ENCODE peak calls at places on chromosomes 7 and 10, in ten cellular contexts. S is fibroblast of lung, U is HCT116, O is GM23248, H is astrocyte, K is colonic mucosa, M is NT2/D1, R is IMR-90, D is neural progenitor cell, P is PC-3. I is an unnamed sample.

GRCh38 chr7:105224884-105225651 is 163.7 kb downstream of the SRPK2 start:
- DNase-seq in D (no peak), S (peak; percentile 95), O (peak; percentile 95), P (peak; percentile 86), M (no peak), K (no peak), H (peak; percentile 93), R (peak; percentile 95), U (peak; percentile 70), I (peak; percentile 73)

GRCh38 chr7:77266162-77266807 is 66.7 kb upstream of the FGL2 start:
- DNase-seq in M (no peak), U (no peak), K (no peak), S (peak; percentile 49), D (no peak), R (peak; percentile 47), O (no peak), H (no peak), P (peak; percentile 15), I (no peak)

GRCh38 chr7:49894543-49894942 is 121.1 kb downstream of the VWC2 start:
- DNase-seq in H (no peak), U (no peak), S (no peak), D (no peak), O (no peak), P (no peak), M (no peak), R (no peak), K (no peak), I (no peak)

GRCh38 chr10:21336476-21337170 is 188.9 kb downstream of the SKIDA1 start:
- DNase-seq in U (peak; percentile 84), D (peak; percentile 34), M (peak; percentile 78), S (peak; percentile 97), R (peak; percentile 97), H (peak; percentile 96), O (peak; percentile 95), P (peak; percentile 94), K (no peak), I (peak; percentile 87)

GRCh38 chr7:116591202-116592040 is 66.6 kb downstream of the CAV1 start:
- DNase-seq in P (peak; percentile 74), O (peak; percentile 59), K (no peak), H (no peak), M (no peak), R (peak; percentile 52), D (no peak), S (no peak), U (peak; percentile 45), I (peak; percentile 77)

GRCh38 chr7:85095357-85095756 is 91.5 kb downstream of the SEMA3D start:
- DNase-seq in O (no peak), K (no peak), M (no peak), R (no peak), S (no peak), U (no peak), D (no peak), P (no peak), H (no peak), I (no peak)

GRCh38 chr10:123348721-123349120 is 194.5 kb downstream of the BUB3 start:
- DNase-seq in K (no peak), R (no peak), P (no peak), M (no peak), S (no peak), D (no peak), U (no peak), H (no peak), O (no peak), I (no peak)

GRCh38 chr7:108529341-108529740 is 3.4 kb upstream of the PNPLA8 start:
- DNase-seq in O (no peak), K (no peak), M (no peak), P (peak; percentile 29), D (peak; percentile 43), H (no peak), U (no peak), S (no peak), R (no peak), I (no peak)

GRCh38 chr7:87420173-87420572 is 55.3 kb downstream of the ABCB4 start:
- DNase-seq in K (no peak), U (no peak), S (no peak), O (no peak), R (no peak), D (no peak), H (no peak), M (no peak), P (no peak), I (no peak)

GRCh38 chr10:86365346-86366032 is 1.1 kb downstream of the GRID1 start:
- DNase-seq in M (no peak), O (no peak), P (no peak), U (no peak), S (no peak), D (peak; percentile 20), R (no peak), H (no peak), K (no peak), I (peak; percentile 10)

GRCh38 chr10:86368046-86368445 is 1.5 kb upstream of the GRID1 start:
- DNase-seq in K (no peak), O (no peak), R (no peak), H (no peak), S (no peak), U (no peak), D (no peak), M (no peak), P (no peak), I (no peak)

GRCh38 chr10:86366033-86366901 is at the start of gene GRID1:
- DNase-seq in S (peak; percentile 17), O (peak; percentile 35), P (no peak), H (no peak), D (peak; percentile 83), U (no peak), M (no peak), K (no peak), R (no peak), I (peak; percentile 69)

GRCh38 chr10:86367339-86367951 is 850 bp upstream of the GRID1 start:
- DNase-seq in P (no peak), S (peak; percentile 9), K (no peak), H (no peak), U (no peak), M (no peak), O (peak; percentile 39), R (no peak), D (peak; percentile 59), I (peak; percentile 49)

GRCh38 chr10:86366902-86367338 is 325 bp upstream of the GRID1 start:
- DNase-seq in K (no peak), O (peak; percentile 18), R (no peak), M (no peak), D (no peak), H (no peak), P (no peak), U (no peak), S (no peak), I (no peak)
- H3K4me3 ChIP-seq in K (peak overlapping the region; percentile 29), O (peak overlapping the region; percentile 48), R (peak overlapping the region; percentile 23), M (peak overlapping the region; percentile 34), D (peak overlapping the region; percentile 55), H (peak overlapping the region; percentile 10), P (no peak overlapping the region), U (peak overlapping the region; percentile 20), S (no peak overlapping the region), I (no peak overlapping the region)

DNA sequence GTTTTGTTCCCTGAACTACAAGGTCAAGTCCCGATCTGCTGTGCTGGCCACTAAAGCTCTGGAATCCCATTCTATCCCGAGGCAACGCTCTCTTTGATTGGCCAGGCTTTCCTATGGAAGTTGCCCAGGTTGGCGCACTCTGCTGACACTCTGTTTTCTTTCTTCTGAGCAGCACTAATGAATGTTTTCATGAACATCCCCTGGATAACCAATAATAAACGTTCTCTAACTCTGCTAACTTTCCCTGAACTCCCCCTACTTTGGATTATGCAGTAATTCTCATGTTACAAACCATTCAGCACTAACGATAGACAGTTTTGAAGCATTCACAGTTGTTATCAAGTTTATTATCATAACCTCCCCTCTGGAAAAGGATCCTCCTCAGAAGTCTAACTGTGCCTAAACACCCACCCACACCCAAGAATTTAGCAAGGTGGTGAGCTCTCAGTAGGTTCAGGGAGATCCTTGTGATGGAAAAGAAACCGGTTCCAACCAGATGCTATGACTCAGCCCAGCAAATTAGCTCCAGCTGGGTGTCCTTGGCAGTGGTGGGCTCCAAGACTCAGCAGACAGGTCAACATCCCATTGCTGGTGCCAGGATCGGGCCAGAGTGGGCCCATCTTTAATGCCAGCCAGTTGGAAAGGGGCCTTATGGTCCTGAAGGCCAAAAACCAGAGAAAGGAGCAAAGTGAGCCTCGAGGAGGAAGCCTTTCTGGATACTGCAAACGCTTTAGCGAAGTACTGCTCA is 68.4 kb downstream of the CREB3L2 start:
- DNase-seq in R (peak; percentile 83), U (no peak), H (peak; percentile 82), O (peak; percentile 76), P (no peak), K (no peak), D (no peak), S (peak; percentile 84), M (no peak), I (peak; percentile 77)
- H3K9ac ChIP-seq in R (no peak overlapping the region), U (no peak overlapping the region), H (peak overlapping the region; percentile 54), O (peak overlapping the region; percentile 65), P (no peak overlapping the region), K (no peak overlapping the region), D (no peak overlapping the region), S (no peak overlapping the region), M (no peak overlapping the region), I (no peak overlapping the region)

DNA sequence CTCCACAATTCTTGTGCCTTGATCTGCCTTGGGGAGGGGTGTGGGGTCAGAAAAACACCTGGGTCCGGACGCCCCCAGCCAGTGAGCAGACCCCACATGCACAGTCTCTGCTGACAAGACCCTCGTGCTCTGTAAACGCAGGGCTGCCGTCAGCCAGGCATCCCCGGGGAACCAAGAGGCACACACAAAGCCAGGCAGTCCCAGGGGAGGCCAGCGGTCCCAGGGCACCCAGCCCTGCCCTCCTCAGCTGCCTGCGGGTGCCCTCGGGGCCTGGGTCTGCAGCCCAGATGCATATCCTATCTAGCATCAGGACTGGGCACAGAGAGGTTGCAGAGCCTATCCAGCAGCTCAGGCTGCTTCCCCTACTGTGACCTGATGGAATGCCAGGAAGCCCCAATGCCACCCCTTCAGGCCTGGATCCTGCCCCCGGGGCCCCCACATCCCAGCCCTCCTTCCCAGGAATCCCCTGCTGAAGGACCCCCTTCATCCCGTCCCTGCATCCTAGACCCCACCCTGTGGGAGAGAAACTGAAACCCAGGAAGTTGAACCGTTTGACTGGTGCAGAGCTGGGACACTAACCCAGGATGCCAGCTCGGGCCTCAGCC is 92.4 kb downstream of the MICALL2 start:
- DNase-seq in H (no peak), S (no peak), O (no peak), P (no peak), D (no peak), M (no peak), R (no peak), K (no peak), U (no peak), I (no peak)
- H3K4me3 ChIP-seq in H (no peak overlapping the region), S (no peak overlapping the region), O (no peak overlapping the region), P (no peak overlapping the region), D (no peak overlapping the region), M (no peak overlapping the region), R (no peak overlapping the region), K (no peak overlapping the region), U (no peak overlapping the region), I (no peak overlapping the region)

DNA sequence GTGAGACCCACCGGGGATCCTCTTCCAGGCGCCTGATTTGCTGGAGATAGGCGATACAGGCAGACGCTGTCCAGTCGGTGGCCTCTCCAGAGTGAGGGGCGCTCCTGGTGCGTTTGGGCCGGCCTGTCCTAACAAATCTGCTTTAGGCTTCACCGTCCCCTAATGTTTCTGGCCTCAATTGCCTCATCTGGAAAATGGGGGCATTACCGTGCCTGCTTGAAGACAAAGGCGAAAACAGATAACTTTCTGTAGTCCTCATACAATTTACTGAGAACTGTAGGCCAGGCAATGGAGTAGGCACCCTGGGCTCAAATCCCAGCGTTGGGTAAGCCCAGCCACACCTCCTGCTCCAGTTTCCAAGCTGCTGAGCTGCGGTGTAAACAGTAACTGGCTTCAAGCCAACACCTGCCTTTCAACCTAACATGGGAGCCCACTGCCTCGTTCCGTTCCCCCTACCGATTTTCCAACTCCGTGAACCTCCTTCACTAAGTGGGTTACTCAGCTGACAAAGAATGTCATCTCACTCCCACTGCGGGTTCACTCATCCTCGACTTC is 579 bp upstream of the ZFAND4 start:
- DNase-seq in O (peak; percentile 16), P (no peak), S (no peak), H (peak; percentile 4), D (no peak), R (no peak), U (no peak), M (no peak), K (peak; percentile 29), I (peak; percentile 10)
- H3K9ac ChIP-seq in O (peak overlapping the region; percentile 83), P (peak overlapping the region; percentile 44), S (no peak overlapping the region), H (peak overlapping the region; percentile 86), D (no peak overlapping the region), R (peak overlapping the region; percentile 39), U (peak overlapping the region; percentile 79), M (peak overlapping the region; percentile 36), K (peak overlapping the region; percentile 54), I (peak overlapping the region; percentile 93)